ENCODE peak calls at places on chromosomes 3 and 15, in seven cellular contexts. A is colonic mucosa, H is GM23248, J is NT2/D1, Q is mammary epithelial cell, T is fibroblast of lung, K is H1. N is an unnamed sample.

GRCh38 chr3:134768116-134768515 is 26.9 kb upstream of the EPHB1 start:
- DNase-seq in K (no peak), J (no peak), A (no peak), H (no peak), T (no peak), Q (no peak), N (no peak)

GRCh38 chr3:14780927-14781507 is 37.7 kb upstream of the FGD5 start:
- DNase-seq in A (peak; percentile 57), K (peak; percentile 85), H (peak; percentile 71), Q (peak; percentile 39), J (peak; percentile 83), T (peak; percentile 64), N (peak; percentile 24)

GRCh38 chr15:64245405-64245804 is 82.6 kb upstream of the PPIB start:
- DNase-seq in K (no peak), A (no peak), T (no peak), Q (no peak), J (no peak), H (no peak), N (no peak)

GRCh38 chr3:13213911-13214846 is 140.9 kb upstream of the IQSEC1 start:
- DNase-seq in H (no peak), T (no peak), Q (no peak), J (no peak), A (no peak), K (no peak), N (no peak)

GRCh38 chr3:61114316-61114953 is 136.8 kb downstream of the FHIT start:
- DNase-seq in T (no peak), Q (no peak), H (no peak), K (no peak), J (no peak), A (no peak), N (no peak)

GRCh38 chr3:63870606-63871005 is 6.9 kb downstream of the ATXN7 start:
- DNase-seq in Q (no peak), K (no peak), A (no peak), J (no peak), H (no peak), T (no peak), N (no peak)

GRCh38 chr3:111173328-111173900 is 101.8 kb downstream of the NECTIN3 start:
- DNase-seq in K (no peak), H (peak; percentile 4), J (peak; percentile 39), A (no peak), Q (peak; percentile 19), T (no peak), N (peak; percentile 8)

GRCh38 chr3:30628931-30629590 is 22.7 kb downstream of the TGFBR2 start:
- DNase-seq in K (no peak), J (no peak), Q (no peak), T (peak; percentile 32), A (no peak), H (no peak), N (no peak)

GRCh38 chr3:174355505-174355904 is 503.6 kb upstream of the NAALADL2 start:
- DNase-seq in H (peak; percentile 31), J (peak; percentile 36), Q (peak; percentile 21), K (no peak), T (peak; percentile 47), A (no peak), N (peak; percentile 21)

GRCh38 chr3:171991166-171991565 is 48.2 kb upstream of the FNDC3B start:
- DNase-seq in H (no peak), K (no peak), J (no peak), T (no peak), A (no peak), Q (no peak), N (no peak)

GRCh38 chr3:51373658-51374421 is 11.3 kb upstream of the MANF start:
- DNase-seq in Q (no peak), A (no peak), K (no peak), J (no peak), T (no peak), H (no peak), N (no peak)

GRCh38 chr15:84572231-84572630 is 28.6 kb upstream of the ZSCAN2 start:
- DNase-seq in A (no peak), Q (no peak), H (peak; percentile 20), K (no peak), J (no peak), T (no peak), N (no peak)

GRCh38 chr3:46996689-46997452 is 17.4 kb downstream of the NBEAL2 start:
- DNase-seq in Q (peak; percentile 11), A (no peak), J (no peak), T (no peak), H (no peak), K (no peak), N (no peak)

GRCh38 chr3:17979248-17979647 is 236.8 kb upstream of the TBC1D5 start:
- DNase-seq in A (no peak), Q (no peak), J (no peak), T (no peak), K (no peak), H (peak; percentile 33), N (no peak)

GRCh38 chr3:197501496-197501878 is 54.3 kb downstream of the BDH1 start:
- DNase-seq in H (peak; percentile 43), J (no peak), Q (no peak), A (peak; percentile 85), K (no peak), T (peak; percentile 55), N (no peak)

GRCh38 chr15:79093352-79093935 is 2.9 kb upstream of the RASGRF1 start:
- DNase-seq in H (no peak), Q (no peak), K (peak; percentile 26), A (no peak), T (no peak), J (no peak), N (no peak)

GRCh38 chr3:65902304-65902793 is 136.4 kb downstream of the MAGI1 start:
- DNase-seq in A (peak; percentile 69), J (peak; percentile 86), K (peak; percentile 64), H (no peak), T (no peak), Q (peak; percentile 80), N (no peak)

GRCh38 chr3:99339222-99339621 is 299.2 kb upstream of the COL8A1 start:
- DNase-seq in Q (no peak), A (no peak), K (no peak), J (no peak), H (no peak), T (no peak), N (no peak)

GRCh38 chr3:173869786-173870185 is 472.2 kb downstream of the NLGN1 start:
- DNase-seq in H (no peak), J (no peak), K (no peak), A (no peak), T (no peak), Q (no peak), N (no peak)

GRCh38 chr3:109081746-109082510 is 36.0 kb downstream of the MORC1 start:
- DNase-seq in J (peak; percentile 55), A (peak; percentile 28), H (peak; percentile 51), K (peak; percentile 62), T (peak; percentile 48), Q (peak; percentile 75), N (peak; percentile 38)

GRCh38 chr15:79133309-79133708 is 42.7 kb upstream of the RASGRF1 start:
- DNase-seq in H (no peak), J (no peak), K (no peak), T (no peak), A (no peak), Q (no peak), N (no peak)

GRCh38 chr3:37628711-37629301 is 232.9 kb upstream of the CTDSPL start:
- DNase-seq in Q (no peak), H (no peak), J (no peak), A (no peak), T (peak; percentile 62), K (no peak), N (no peak)

GRCh38 chr3:16841906-16842709 is 42.6 kb upstream of the PLCL2 start:
- DNase-seq in A (peak; percentile 67), J (no peak), H (no peak), T (no peak), K (peak; percentile 53), Q (no peak), N (no peak)

GRCh38 chr3:136311971-136312370 is 61.8 kb downstream of the PCCB start:
- DNase-seq in T (peak; percentile 14), Q (no peak), A (no peak), J (no peak), H (peak; percentile 30), K (no peak), N (no peak)
- H3K9ac ChIP-seq in T (no peak overlapping the region), Q (no peak overlapping the region), A (no peak overlapping the region), J (no peak overlapping the region), H (no peak overlapping the region), K (no peak overlapping the region), N (no peak overlapping the region)

GRCh38 chr15:29952245-29952644 is 130.0 kb upstream of the TJP1 start:
- DNase-seq in J (no peak), T (no peak), K (no peak), Q (no peak), H (no peak), A (no peak), N (no peak)
- H3K9ac ChIP-seq in J (no peak overlapping the region), T (no peak overlapping the region), K (no peak overlapping the region), Q (no peak overlapping the region), H (no peak overlapping the region), A (no peak overlapping the region), N (no peak overlapping the region)

GRCh38 chr3:188707396-188708288 is 464.1 kb upstream of the TPRG1 start:
- DNase-seq in K (no peak), H (no peak), Q (no peak), J (no peak), T (no peak), A (no peak), N (no peak)

GRCh38 chr3:188711898-188712256 is 459.9 kb upstream of the TPRG1 start:
- DNase-seq in Q (no peak), T (no peak), A (no peak), J (no peak), H (no peak), K (no peak), N (no peak)

GRCh38 chr3:188706176-188706575 is 465.6 kb upstream of the TPRG1 start:
- DNase-seq in H (peak; percentile 44), Q (no peak), A (no peak), K (no peak), J (no peak), T (no peak), N (no peak)

GRCh38 chr3:188700918-188701317 is 470.9 kb upstream of the TPRG1 start:
- DNase-seq in K (no peak), H (no peak), A (no peak), J (no peak), Q (no peak), T (no peak), N (no peak)

GRCh38 chr3:188706599-188706998 is 465.2 kb upstream of the TPRG1 start:
- DNase-seq in K (no peak), Q (no peak), T (no peak), H (peak; percentile 38), J (no peak), A (no peak), N (no peak)
- H3K9ac ChIP-seq in K (no peak overlapping the region), Q (no peak overlapping the region), T (no peak overlapping the region), H (no peak overlapping the region), J (no peak overlapping the region), A (no peak overlapping the region), N (no peak overlapping the region)

DNA sequence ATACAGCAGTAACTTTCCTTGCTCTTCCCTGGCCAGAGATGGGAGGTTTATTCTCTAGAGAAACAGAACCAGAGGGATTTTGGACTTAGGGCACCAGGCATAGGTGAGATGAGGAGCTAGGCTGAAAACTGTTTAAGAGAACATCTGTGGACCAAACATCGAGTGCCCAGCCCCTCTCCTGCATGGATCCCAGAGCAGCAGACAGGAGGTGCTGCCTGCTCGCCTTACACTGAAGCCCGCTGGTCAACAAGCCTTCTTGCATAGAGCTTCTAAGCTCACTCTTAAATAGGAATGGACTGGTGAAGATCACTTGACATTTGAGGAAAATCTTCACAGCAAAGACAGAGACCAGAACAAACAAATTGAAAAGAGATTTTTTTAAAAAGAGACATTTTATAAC is 41.2 kb downstream of the PARP15 start:
- DNase-seq in A (no peak), K (no peak), T (peak; percentile 12), Q (no peak), J (no peak), H (no peak), N (no peak)
- H3K9ac ChIP-seq in A (no peak overlapping the region), K (no peak overlapping the region), T (no peak overlapping the region), Q (no peak overlapping the region), J (no peak overlapping the region), H (no peak overlapping the region), N (no peak overlapping the region)

GRCh38 chr3:194136519-194137313 is 768 bp downstream of the HES1 start:
- DNase-seq in A (peak; percentile 72), T (peak; percentile 63), J (peak; percentile 22), H (peak; percentile 89), Q (no peak), K (peak; percentile 68), N (peak; percentile 46)
- H3K9ac ChIP-seq in A (peak overlapping the region; percentile 97), T (peak overlapping the region; percentile 68), J (peak overlapping the region; percentile 93), H (peak overlapping the region; percentile 98), Q (peak overlapping the region; percentile 99), K (no peak overlapping the region), N (peak overlapping the region; percentile 91)